ENCODE peak calls at places on chromosomes 3 and 15, in nine cellular contexts. One of them, this sample, is unnamed.
A peak's percentile ranks its signal among the peaks of the same experiment; 100 is the strongest.

GRCh38 chr15:36653851-36654250 is 74.4 kb downstream of the CDIN1 start:
- DNase-seq in H54: no peak
- DNase-seq in stomach: no peak
- DNase-seq in IMR-90: no peak
- DNase-seq in K562: no peak
- DNase-seq in breast epithelium: no peak
- DNase-seq in testis: no peak
- DNase-seq in esophagus muscularis mucosa: no peak
- DNase-seq in NB4: no peak
- DNase-seq in this sample: no peak

GRCh38 chr15:34119291-34119690 is 17.4 kb downstream of the PGBD4 start:
- DNase-seq in H54: no peak
- DNase-seq in stomach: no peak
- DNase-seq in IMR-90: no peak
- DNase-seq in K562: no peak
- DNase-seq in breast epithelium: no peak
- DNase-seq in testis: no peak
- DNase-seq in esophagus muscularis mucosa: no peak
- DNase-seq in NB4: no peak
- DNase-seq in this sample: no peak

GRCh38 chr3:107810195-107811071 is 280.4 kb downstream of the CD47 start:
- DNase-seq in H54: peak; percentile 11
- DNase-seq in stomach: no peak
- DNase-seq in IMR-90: peak; percentile 9
- DNase-seq in K562: no peak
- DNase-seq in breast epithelium: no peak
- DNase-seq in testis: no peak
- DNase-seq in esophagus muscularis mucosa: no peak
- DNase-seq in NB4: peak; percentile 24
- DNase-seq in this sample: no peak

GRCh38 chr15:68383161-68384074 is 48.5 kb downstream of the ITGA11 start:
- DNase-seq in H54: peak; percentile 25
- DNase-seq in stomach: peak; percentile 26
- DNase-seq in IMR-90: peak; percentile 31
- DNase-seq in K562: peak; percentile 74
- DNase-seq in breast epithelium: no peak
- DNase-seq in testis: peak; percentile 56
- DNase-seq in esophagus muscularis mucosa: peak; percentile 74
- DNase-seq in NB4: peak; percentile 66
- DNase-seq in this sample: peak; percentile 65

GRCh38 chr15:90106522-90107117 is 4.4 kb upstream of the IDH2 start:
- DNase-seq in H54: peak; percentile 80
- DNase-seq in stomach: no peak
- DNase-seq in IMR-90: peak; percentile 45
- DNase-seq in K562: no peak
- DNase-seq in breast epithelium: peak; percentile 54
- DNase-seq in testis: no peak
- DNase-seq in esophagus muscularis mucosa: no peak
- DNase-seq in NB4: peak; percentile 21
- DNase-seq in this sample: peak; percentile 12

GRCh38 chr15:43317566-43318184 is 12.7 kb downstream of the LCMT2 start:
- DNase-seq in H54: no peak
- DNase-seq in stomach: no peak
- DNase-seq in IMR-90: no peak
- DNase-seq in K562: no peak
- DNase-seq in breast epithelium: no peak
- DNase-seq in testis: no peak
- DNase-seq in esophagus muscularis mucosa: no peak
- DNase-seq in NB4: no peak
- DNase-seq in this sample: no peak

GRCh38 chr3:72161870-72162617 is 377.1 kb upstream of the PROK2 start:
- DNase-seq in H54: peak; percentile 37
- DNase-seq in stomach: no peak
- DNase-seq in IMR-90: peak; percentile 51
- DNase-seq in K562: no peak
- DNase-seq in breast epithelium: no peak
- DNase-seq in testis: no peak
- DNase-seq in esophagus muscularis mucosa: no peak
- DNase-seq in NB4: no peak
- DNase-seq in this sample: no peak

GRCh38 chr15:94972314-94972713 is 741.0 kb downstream of the MCTP2 start:
- DNase-seq in H54: no peak
- DNase-seq in stomach: no peak
- DNase-seq in IMR-90: no peak
- DNase-seq in K562: no peak
- DNase-seq in breast epithelium: no peak
- DNase-seq in testis: no peak
- DNase-seq in esophagus muscularis mucosa: no peak
- DNase-seq in NB4: no peak
- DNase-seq in this sample: no peak

GRCh38 chr3:177771780-177772179 is 574.5 kb upstream of the TBL1XR1 start:
- DNase-seq in H54: no peak
- DNase-seq in stomach: no peak
- DNase-seq in IMR-90: no peak
- DNase-seq in K562: no peak
- DNase-seq in breast epithelium: no peak
- DNase-seq in testis: no peak
- DNase-seq in esophagus muscularis mucosa: no peak
- DNase-seq in NB4: no peak
- DNase-seq in this sample: no peak

GRCh38 chr3:30342319-30343060 is 263.9 kb upstream of the TGFBR2 start:
- DNase-seq in H54: no peak
- DNase-seq in stomach: no peak
- DNase-seq in IMR-90: peak; percentile 96
- DNase-seq in K562: no peak
- DNase-seq in breast epithelium: peak; percentile 51
- DNase-seq in testis: no peak
- DNase-seq in esophagus muscularis mucosa: no peak
- DNase-seq in NB4: no peak
- DNase-seq in this sample: peak; percentile 3

GRCh38 chr15:51879555-51879954 is 50.1 kb downstream of the TMOD3 start:
- DNase-seq in H54: no peak
- DNase-seq in stomach: no peak
- DNase-seq in IMR-90: peak; percentile 61
- DNase-seq in K562: no peak
- DNase-seq in breast epithelium: no peak
- DNase-seq in testis: no peak
- DNase-seq in esophagus muscularis mucosa: no peak
- DNase-seq in NB4: no peak
- DNase-seq in this sample: peak; percentile 58

GRCh38 chr3:170585008-170585936 is 603 bp downstream of the SLC7A14 start:
- DNase-seq in H54: no peak
- DNase-seq in stomach: no peak
- DNase-seq in IMR-90: peak; percentile 11
- DNase-seq in K562: no peak
- DNase-seq in breast epithelium: no peak
- DNase-seq in testis: no peak
- DNase-seq in esophagus muscularis mucosa: no peak
- DNase-seq in NB4: no peak
- DNase-seq in this sample: no peak

GRCh38 chr15:68603951-68604350 is 25.2 kb downstream of the CORO2B start:
- DNase-seq in H54: no peak
- DNase-seq in stomach: no peak
- DNase-seq in IMR-90: no peak
- DNase-seq in K562: no peak
- DNase-seq in breast epithelium: no peak
- DNase-seq in testis: no peak
- DNase-seq in esophagus muscularis mucosa: no peak
- DNase-seq in NB4: no peak
- DNase-seq in this sample: peak; percentile 48

GRCh38 chr15:94234300-94234699 is 2.9 kb downstream of the MCTP2 start:
- DNase-seq in H54: no peak
- DNase-seq in stomach: no peak
- DNase-seq in IMR-90: no peak
- DNase-seq in K562: no peak
- DNase-seq in breast epithelium: no peak
- DNase-seq in testis: no peak
- DNase-seq in esophagus muscularis mucosa: no peak
- DNase-seq in NB4: peak; percentile 35
- DNase-seq in this sample: peak; percentile 24

GRCh38 chr3:64161481-64161952 is 63.7 kb downstream of the PRICKLE2 start:
- DNase-seq in H54: no peak
- DNase-seq in stomach: no peak
- DNase-seq in IMR-90: no peak
- DNase-seq in K562: no peak
- DNase-seq in breast epithelium: no peak
- DNase-seq in testis: no peak
- DNase-seq in esophagus muscularis mucosa: no peak
- DNase-seq in NB4: no peak
- DNase-seq in this sample: no peak

GRCh38 chr15:70063284-70063991 is 34.3 kb downstream of the TLE3 start:
- DNase-seq in H54: no peak
- DNase-seq in stomach: no peak
- DNase-seq in IMR-90: no peak
- DNase-seq in K562: no peak
- DNase-seq in breast epithelium: no peak
- DNase-seq in testis: no peak
- DNase-seq in esophagus muscularis mucosa: no peak
- DNase-seq in NB4: no peak
- DNase-seq in this sample: no peak

GRCh38 chr3:81425198-81425868 is 336.1 kb downstream of the GBE1 start:
- DNase-seq in H54: no peak
- DNase-seq in stomach: no peak
- DNase-seq in IMR-90: peak; percentile 1
- DNase-seq in K562: no peak
- DNase-seq in breast epithelium: no peak
- DNase-seq in testis: no peak
- DNase-seq in esophagus muscularis mucosa: no peak
- DNase-seq in NB4: no peak
- DNase-seq in this sample: no peak

GRCh38 chr3:62261800-62262199 is 111.5 kb downstream of the FEZF2 start:
- DNase-seq in H54: no peak
- DNase-seq in stomach: no peak
- DNase-seq in IMR-90: no peak
- DNase-seq in K562: no peak
- DNase-seq in breast epithelium: no peak
- DNase-seq in testis: no peak
- DNase-seq in esophagus muscularis mucosa: no peak
- DNase-seq in NB4: no peak
- DNase-seq in this sample: no peak

GRCh38 chr3:104425416-104425815 is 941.3 kb upstream of the ALCAM start:
- DNase-seq in H54: no peak
- DNase-seq in stomach: no peak
- DNase-seq in IMR-90: peak; percentile 6
- DNase-seq in K562: no peak
- DNase-seq in breast epithelium: no peak
- DNase-seq in testis: no peak
- DNase-seq in esophagus muscularis mucosa: no peak
- DNase-seq in NB4: no peak
- DNase-seq in this sample: no peak

GRCh38 chr3:142578309-142579223 is at the start of gene ATR:
- DNase-seq in H54: peak; percentile 84
- DNase-seq in stomach: peak; percentile 98
- DNase-seq in IMR-90: peak; percentile 93
- DNase-seq in K562: peak; percentile 91
- DNase-seq in breast epithelium: peak; percentile 92
- DNase-seq in testis: peak; percentile 97
- DNase-seq in esophagus muscularis mucosa: peak; percentile 99
- DNase-seq in NB4: peak; percentile 98
- DNase-seq in this sample: peak; percentile 95
- TF ChIP-seq POLR2A in H54: peak; percentile 74
- TF ChIP-seq POLR2A in stomach: no peak
- TF ChIP-seq POLR2A in IMR-90: peak; percentile 86
- TF ChIP-seq POLR2A in K562: peak; percentile 91
- TF ChIP-seq POLR2A in breast epithelium: peak; percentile 36
- TF ChIP-seq POLR2A in testis: no peak
- TF ChIP-seq POLR2A in esophagus muscularis mucosa: peak; percentile 13
- TF ChIP-seq POLR2A in NB4: peak; percentile 69
- TF ChIP-seq POLR2A in this sample: peak; percentile 85

GRCh38 chr3:67419779-67420178 is 234.6 kb downstream of the SUCLG2 start:
- DNase-seq in H54: no peak
- DNase-seq in stomach: no peak
- DNase-seq in IMR-90: no peak
- DNase-seq in K562: no peak
- DNase-seq in breast epithelium: no peak
- DNase-seq in testis: no peak
- DNase-seq in esophagus muscularis mucosa: no peak
- DNase-seq in NB4: no peak
- DNase-seq in this sample: no peak

GRCh38 chr3:67416703-67417102 is 237.7 kb downstream of the SUCLG2 start:
- DNase-seq in H54: no peak
- DNase-seq in stomach: no peak
- DNase-seq in IMR-90: no peak
- DNase-seq in K562: no peak
- DNase-seq in breast epithelium: no peak
- DNase-seq in testis: no peak
- DNase-seq in esophagus muscularis mucosa: no peak
- DNase-seq in NB4: no peak
- DNase-seq in this sample: no peak

GRCh38 chr3:67415504-67415903 is 238.9 kb downstream of the SUCLG2 start:
- DNase-seq in H54: no peak
- DNase-seq in stomach: no peak
- DNase-seq in IMR-90: peak; percentile 59
- DNase-seq in K562: no peak
- DNase-seq in breast epithelium: no peak
- DNase-seq in testis: no peak
- DNase-seq in esophagus muscularis mucosa: no peak
- DNase-seq in NB4: no peak
- DNase-seq in this sample: no peak

GRCh38 chr3:67421912-67422311 is 232.5 kb downstream of the SUCLG2 start:
- DNase-seq in H54: no peak
- DNase-seq in stomach: no peak
- DNase-seq in IMR-90: no peak
- DNase-seq in K562: no peak
- DNase-seq in breast epithelium: no peak
- DNase-seq in testis: no peak
- DNase-seq in esophagus muscularis mucosa: no peak
- DNase-seq in NB4: no peak
- DNase-seq in this sample: no peak

GRCh38 chr3:67418539-67419529 is 235.6 kb downstream of the SUCLG2 start:
- DNase-seq in H54: no peak
- DNase-seq in stomach: no peak
- DNase-seq in IMR-90: peak; percentile 17
- DNase-seq in K562: no peak
- DNase-seq in breast epithelium: no peak
- DNase-seq in testis: no peak
- DNase-seq in esophagus muscularis mucosa: no peak
- DNase-seq in NB4: no peak
- DNase-seq in this sample: no peak
- TF ChIP-seq POLR2A in H54: no peak
- TF ChIP-seq POLR2A in stomach: no peak
- TF ChIP-seq POLR2A in IMR-90: no peak
- TF ChIP-seq POLR2A in K562: no peak
- TF ChIP-seq POLR2A in breast epithelium: no peak
- TF ChIP-seq POLR2A in testis: no peak
- TF ChIP-seq POLR2A in esophagus muscularis mucosa: no peak
- TF ChIP-seq POLR2A in NB4: no peak
- TF ChIP-seq POLR2A in this sample: no peak

GRCh38 chr15:78065284-78065872 is 12.1 kb downstream of the TBC1D2B start:
- DNase-seq in H54: peak; percentile 52
- DNase-seq in stomach: peak; percentile 47
- DNase-seq in IMR-90: peak; percentile 99
- DNase-seq in K562: no peak
- DNase-seq in breast epithelium: peak; percentile 90
- DNase-seq in testis: peak; percentile 67
- DNase-seq in esophagus muscularis mucosa: peak; percentile 96
- DNase-seq in NB4: peak; percentile 95
- DNase-seq in this sample: no peak
- TF ChIP-seq POLR2A in H54: no peak
- TF ChIP-seq POLR2A in stomach: no peak
- TF ChIP-seq POLR2A in IMR-90: peak; percentile 69
- TF ChIP-seq POLR2A in K562: no peak
- TF ChIP-seq POLR2A in breast epithelium: no peak
- TF ChIP-seq POLR2A in testis: no peak
- TF ChIP-seq POLR2A in esophagus muscularis mucosa: no peak
- TF ChIP-seq POLR2A in NB4: peak; percentile 22
- TF ChIP-seq POLR2A in this sample: no peak

GRCh38 chr3:119702530-119703527 is at the start of gene CFAP91:
- DNase-seq in H54: peak; percentile 65
- DNase-seq in stomach: peak; percentile 98
- DNase-seq in IMR-90: peak; percentile 83
- DNase-seq in K562: peak; percentile 18
- DNase-seq in breast epithelium: peak; percentile 96
- DNase-seq in testis: peak; percentile 99
- DNase-seq in esophagus muscularis mucosa: peak; percentile 99
- DNase-seq in NB4: no peak
- DNase-seq in this sample: peak; percentile 90
- TF ChIP-seq POLR2A in H54: no peak
- TF ChIP-seq POLR2A in stomach: no peak
- TF ChIP-seq POLR2A in IMR-90: no peak
- TF ChIP-seq POLR2A in K562: no peak
- TF ChIP-seq POLR2A in breast epithelium: no peak
- TF ChIP-seq POLR2A in testis: no peak
- TF ChIP-seq POLR2A in esophagus muscularis mucosa: no peak
- TF ChIP-seq POLR2A in NB4: no peak
- TF ChIP-seq POLR2A in this sample: no peak